ENCODE peak calls at places on chromosome 7, in eight cellular contexts. B is prostate gland; K is NCI-H82; F is KBM-7; O is neuronal stem cell; G is activated naive CD8-positive, alpha-beta T cell treated with anti-CD3 and anti-CD28 coated beads for 36 hours; W is COR-L47; T is Kasumi-1. L is an unnamed sample.

GRCh38 chr7:2812831-2813230 is 31.3 kb downstream of the GNA12 start:
- DNase-seq in B (no peak), K (no peak), F (no peak), O (no peak), G (no peak), W (no peak), T (no peak), L (no peak)

GRCh38 chr7:127214956-127215355 is 37.8 kb downstream of the GRM8 start:
- DNase-seq in B (no peak), K (no peak), F (no peak), O (no peak), G (no peak), W (no peak), T (no peak), L (no peak)

GRCh38 chr7:151248191-151249033 is at the start of gene SMARCD3:
- DNase-seq in B (peak), K (peak), F (peak), O (peak), G (peak), W (peak), T (no peak), L (peak)

GRCh38 chr7:20064974-20065862 is 152.0 kb downstream of the MACC1 start:
- DNase-seq in B (no peak), K (no peak), F (peak), O (no peak), G (peak), W (no peak), T (peak), L (no peak)

GRCh38 chr7:95322874-95323273 is 1.5 kb downstream of the PON1 start:
- DNase-seq in B (no peak), K (peak), F (no peak), O (no peak), G (no peak), W (no peak), T (no peak), L (no peak)

GRCh38 chr7:134513169-134513752 is 14.1 kb upstream of the AKR1B10 start:
- DNase-seq in B (peak), K (peak), F (peak), O (peak), G (peak), W (no peak), T (peak), L (peak)

GRCh38 chr7:115632636-115633035 is 397.9 kb downstream of the TFEC start:
- DNase-seq in B (no peak), K (no peak), F (no peak), O (no peak), G (no peak), W (no peak), T (no peak), L (no peak)

GRCh38 chr7:44063894-44064651 is 1.3 kb downstream of the PGAM2 start:
- DNase-seq in B (no peak), K (no peak), F (no peak), O (no peak), G (no peak), W (no peak), T (no peak), L (peak)

GRCh38 chr7:136133491-136133990 is 156.4 kb upstream of the MTPN start:
- DNase-seq in B (no peak), K (no peak), F (no peak), O (peak), G (no peak), W (peak), T (no peak), L (no peak)

GRCh38 chr7:92913849-92914248 is 77.5 kb upstream of the CDK6 start:
- DNase-seq in B (no peak), K (no peak), F (no peak), O (no peak), G (no peak), W (no peak), T (no peak), L (no peak)

GRCh38 chr7:127209886-127210285 is 42.9 kb downstream of the GRM8 start:
- DNase-seq in B (no peak), K (no peak), F (no peak), O (no peak), G (no peak), W (no peak), T (no peak), L (no peak)

GRCh38 chr7:129739427-129739826 is 127.9 kb downstream of the NRF1 start:
- DNase-seq in B (peak), K (peak), F (peak), O (no peak), G (no peak), W (no peak), T (peak), L (peak)

GRCh38 chr7:20241491-20242261 is 24.5 kb upstream of the MACC1 start:
- DNase-seq in B (peak), K (no peak), F (peak), O (no peak), G (no peak), W (no peak), T (no peak), L (no peak)

GRCh38 chr7:46707973-46708372 is 786.9 kb upstream of the IGFBP3 start:
- DNase-seq in B (no peak), K (no peak), F (no peak), O (no peak), G (no peak), W (no peak), T (no peak), L (no peak)

GRCh38 chr7:1041471-1042160 is 2.7 kb upstream of the GPR146 start:
- DNase-seq in B (no peak), K (no peak), F (no peak), O (no peak), G (no peak), W (no peak), T (no peak), L (no peak)

GRCh38 chr7:113283861-113284260 is 165.5 kb upstream of the SMIM30 start:
- DNase-seq in B (no peak), K (peak), F (no peak), O (no peak), G (no peak), W (no peak), T (no peak), L (no peak)

GRCh38 chr7:4712371-4713182 is 30.5 kb downstream of the FOXK1 start:
- DNase-seq in B (peak), K (peak), F (no peak), O (no peak), G (no peak), W (no peak), T (no peak), L (no peak)

GRCh38 chr7:66110861-66111260 is 3.8 kb upstream of the CRCP start:
- DNase-seq in B (no peak), K (no peak), F (no peak), O (no peak), G (no peak), W (no peak), T (no peak), L (no peak)

GRCh38 chr7:38822556-38822955 is 86.4 kb downstream of the VPS41 start:
- DNase-seq in B (no peak), K (no peak), F (no peak), O (no peak), G (no peak), W (no peak), T (no peak), L (no peak)

GRCh38 chr7:32381024-32381601 is 109.1 kb downstream of the LSM5 start:
- DNase-seq in B (no peak), K (no peak), F (no peak), O (no peak), G (no peak), W (no peak), T (no peak), L (no peak)

GRCh38 chr7:122260336-122260735 is 44.2 kb downstream of the FEZF1 start:
- DNase-seq in B (no peak), K (peak), F (no peak), O (no peak), G (no peak), W (no peak), T (no peak), L (no peak)

GRCh38 chr7:157425761-157426160 is 89.0 kb downstream of the DNAJB6 start:
- DNase-seq in B (no peak), K (no peak), F (no peak), O (no peak), G (no peak), W (no peak), T (no peak), L (no peak)

GRCh38 chr7:38451840-38452239 is 178.4 kb upstream of the TARP start:
- DNase-seq in B (no peak), K (peak), F (no peak), O (no peak), G (no peak), W (peak), T (peak), L (peak)

GRCh38 chr7:130144632-130145171 is 60.5 kb downstream of the TMEM209 start:
- DNase-seq in B (no peak), K (no peak), F (no peak), O (no peak), G (no peak), W (peak), T (no peak), L (no peak)

GRCh38 chr7:25844109-25844915 is 307.7 kb upstream of the NFE2L3 start:
- DNase-seq in B (no peak), K (no peak), F (no peak), O (no peak), G (no peak), W (no peak), T (no peak), L (no peak)

GRCh38 chr7:84783161-84783803 is 403.6 kb downstream of the SEMA3D start:
- DNase-seq in B (no peak), K (no peak), F (no peak), O (no peak), G (no peak), W (no peak), T (peak), L (no peak)

GRCh38 chr7:120794100-120794729 is 63.7 kb downstream of the TSPAN12 start:
- DNase-seq in B (no peak), K (no peak), F (no peak), O (no peak), G (no peak), W (no peak), T (no peak), L (no peak)

GRCh38 chr7:149734514-149735075 is 38.8 kb downstream of the ZNF467 start:
- DNase-seq in B (no peak), K (peak), F (no peak), O (no peak), G (no peak), W (no peak), T (no peak), L (no peak)

GRCh38 chr7:82443044-82443800 is at the start of gene CACNA2D1:
- DNase-seq in B (peak), K (peak), F (peak), O (peak), G (peak), W (peak), T (no peak), L (peak)

GRCh38 chr7:156554488-156554887 is 86.1 kb upstream of the RNF32 start:
- DNase-seq in B (no peak), K (no peak), F (no peak), O (no peak), G (no peak), W (no peak), T (no peak), L (no peak)

L was measured in G401.